ENCODE peak calls at places on chromosomes 13 and 19, in ten cellular contexts. O is GM12864, S is brain microvascular endothelial cell, Q is neural crest cell, K is AG04449, T is progenitor cell of endocrine pancreas, H is GM23338, D is right lobe of liver, R is DND-41, M is astrocyte of the spinal cord. C is an unnamed sample.

GRCh38 chr19:58479303-58479702 is 3.2 kb downstream of the ZNF446 start:
- DNase-seq in O (no peak), S (no peak), Q (no peak), K (no peak), T (no peak), H (no peak), D (no peak), R (no peak), M (no peak), C (no peak)

GRCh38 chr19:50178859-50179537 is 15.9 kb upstream of the IZUMO2 start:
- DNase-seq in O (no peak), S (no peak), Q (no peak), K (no peak), T (no peak), H (no peak), D (no peak), R (no peak), M (no peak), C (no peak)

GRCh38 chr13:51479199-51479523 is 26.3 kb upstream of the INTS6 start:
- DNase-seq in O (no peak), S (no peak), Q (no peak), K (no peak), T (no peak), H (no peak), D (no peak), R (no peak), M (peak; percentile 41), C (no peak)

GRCh38 chr13:111483621-111483987 is 163.2 kb downstream of the TEX29 start:
- DNase-seq in O (no peak), S (no peak), Q (no peak), K (no peak), T (no peak), H (no peak), D (peak; percentile 9), R (no peak), M (no peak), C (no peak)

GRCh38 chr13:107231941-107232340 is 664.0 kb upstream of the ARGLU1 start:
- DNase-seq in O (no peak), S (no peak), Q (no peak), K (no peak), T (no peak), H (no peak), D (no peak), R (no peak), M (no peak), C (no peak)

GRCh38 chr13:109400625-109401257 is 385.6 kb downstream of the IRS2 start:
- DNase-seq in O (no peak), S (no peak), Q (no peak), K (no peak), T (no peak), H (no peak), D (peak; percentile 83), R (no peak), M (no peak), C (no peak)

GRCh38 chr13:21088534-21088933 is 27.1 kb upstream of the LATS2 start:
- DNase-seq in O (no peak), S (no peak), Q (no peak), K (no peak), T (no peak), H (no peak), D (no peak), R (no peak), M (no peak), C (no peak)

GRCh38 chr19:31312004-31312403 is 37.2 kb downstream of the TSHZ3 start:
- DNase-seq in O (no peak), S (peak; percentile 84), Q (no peak), K (peak; percentile 41), T (no peak), H (no peak), D (no peak), R (no peak), M (peak; percentile 92), C (peak; percentile 82)

GRCh38 chr19:2719910-2720776 is 1.0 kb downstream of the DIRAS1 start:
- DNase-seq in O (no peak), S (peak; percentile 5), Q (peak; percentile 18), K (no peak), T (no peak), H (peak; percentile 81), D (no peak), R (no peak), M (no peak), C (no peak)

GRCh38 chr19:47111081-47111589 is 2.4 kb downstream of the ZC3H4 start:
- DNase-seq in O (no peak), S (no peak), Q (no peak), K (no peak), T (no peak), H (no peak), D (no peak), R (peak; percentile 56), M (no peak), C (peak; percentile 68)

GRCh38 chr13:101309014-101309619 is 107.2 kb downstream of the NALCN start:
- DNase-seq in O (no peak), S (peak; percentile 77), Q (no peak), K (peak; percentile 97), T (no peak), H (no peak), D (no peak), R (no peak), M (peak; percentile 81), C (no peak)

GRCh38 chr19:8505680-8506401 is 3.4 kb upstream of the PRAM1 start:
- DNase-seq in O (no peak), S (peak; percentile 48), Q (peak; percentile 94), K (no peak), T (peak; percentile 93), H (peak; percentile 92), D (peak; percentile 90), R (peak; percentile 65), M (peak; percentile 63), C (peak; percentile 75)

GRCh38 chr19:39918183-39918651 is 16.2 kb downstream of the FCGBP start:
- DNase-seq in O (no peak), S (no peak), Q (no peak), K (no peak), T (no peak), H (no peak), D (no peak), R (no peak), M (no peak), C (no peak)

GRCh38 chr13:76023644-76024043 is 387.5 kb downstream of the LMO7 start:
- DNase-seq in O (no peak), S (no peak), Q (no peak), K (no peak), T (no peak), H (no peak), D (no peak), R (no peak), M (peak; percentile 8), C (no peak)

GRCh38 chr13:98232456-98232855 is 55.4 kb upstream of the RNF113B start:
- DNase-seq in O (no peak), S (no peak), Q (no peak), K (no peak), T (no peak), H (no peak), D (no peak), R (no peak), M (peak; percentile 52), C (no peak)

GRCh38 chr19:2552859-2553258 is 76.9 kb downstream of the GADD45B start:
- DNase-seq in O (peak; percentile 86), S (no peak), Q (no peak), K (no peak), T (no peak), H (no peak), D (no peak), R (peak; percentile 80), M (no peak), C (peak; percentile 76)

GRCh38 chr13:48874165-48874564 is 101.5 kb upstream of the FNDC3A start:
- DNase-seq in O (no peak), S (no peak), Q (no peak), K (no peak), T (no peak), H (no peak), D (no peak), R (no peak), M (no peak), C (no peak)

GRCh38 chr13:48875071-48875470 is 100.6 kb upstream of the FNDC3A start:
- DNase-seq in O (no peak), S (no peak), Q (no peak), K (no peak), T (no peak), H (peak; percentile 53), D (no peak), R (no peak), M (no peak), C (no peak)

GRCh38 chr13:48873081-48873480 is 102.6 kb upstream of the FNDC3A start:
- DNase-seq in O (no peak), S (no peak), Q (no peak), K (no peak), T (no peak), H (no peak), D (no peak), R (no peak), M (no peak), C (no peak)

GRCh38 chr13:48876289-48876688 is 99.4 kb upstream of the FNDC3A start:
- DNase-seq in O (no peak), S (no peak), Q (no peak), K (no peak), T (no peak), H (peak; percentile 81), D (no peak), R (peak; percentile 22), M (no peak), C (no peak)

GRCh38 chr13:48873598-48873997 is 102.1 kb upstream of the FNDC3A start:
- DNase-seq in O (no peak), S (no peak), Q (no peak), K (no peak), T (no peak), H (peak; percentile 76), D (no peak), R (no peak), M (peak; percentile 28), C (no peak)
- TF ChIP-seq CTCF in O (no peak), S (peak; percentile 21), Q (peak; percentile 26), K (no peak), T (no peak), H (no peak), D (no peak), R (no peak), M (no peak), C (no peak)

GRCh38 chr13:55517312-55517711 is 1623.4 kb upstream of the PRR20A start:
- DNase-seq in O (no peak), S (no peak), Q (peak; percentile 16), K (no peak), T (no peak), H (peak; percentile 54), D (no peak), R (peak; percentile 6), M (no peak), C (peak; percentile 2)
- TF ChIP-seq CTCF in O (no peak), S (no peak), Q (peak; percentile 58), K (no peak), T (peak; percentile 48), H (peak; percentile 83), D (no peak), R (peak; percentile 42), M (no peak), C (no peak)

GRCh38 chr13:40471911-40472310 is 194.5 kb downstream of the FOXO1 start:
- DNase-seq in O (no peak), S (no peak), Q (no peak), K (no peak), T (no peak), H (no peak), D (no peak), R (no peak), M (no peak), C (no peak)
- TF ChIP-seq CTCF in O (no peak), S (no peak), Q (no peak), K (no peak), T (no peak), H (no peak), D (no peak), R (no peak), M (no peak), C (no peak)

GRCh38 chr19:19637523-19638251 is 5.8 kb downstream of the GMIP start:
- DNase-seq in O (no peak), S (no peak), Q (no peak), K (no peak), T (no peak), H (peak; percentile 96), D (no peak), R (no peak), M (no peak), C (peak; percentile 31)
- TF ChIP-seq CTCF in O (no peak), S (no peak), Q (no peak), K (no peak), T (no peak), H (peak; percentile 64), D (no peak), R (peak; percentile 22), M (no peak), C (no peak)

C was measured in activated CD8-positive, alpha-beta T cell treated with anti-CD3 and anti-CD28 coated beads for 36 hours.